ENCODE peak calls at places on chromosome 4, in seven cellular contexts. T is IMR-90, Q is mesendoderm, E is neuronal stem cell, S is mesenchymal stem cell, V is H1, P is trophoblast cell. M is an unnamed sample.

GRCh38 chr4:91267543-91267942 is 1036.2 kb upstream of the GRID2 start:
- DNase-seq in T (no peak), Q (no peak), E (no peak), S (no peak), V (no peak), P (peak; percentile 38), M (no peak)

GRCh38 chr4:123618606-123619005 is 222.0 kb downstream of the SPRY1 start:
- DNase-seq in T (no peak), Q (no peak), E (no peak), S (no peak), V (no peak), P (peak; percentile 1), M (no peak)

GRCh38 chr4:56531823-56532222 is 26.2 kb downstream of the ARL9 start:
- DNase-seq in T (no peak), Q (no peak), E (no peak), S (peak; percentile 15), V (no peak), P (no peak), M (no peak)

GRCh38 chr4:170887396-170887795 is 797.6 kb upstream of the AADAT start:
- DNase-seq in T (no peak), Q (peak; percentile 8), E (no peak), S (peak; percentile 17), V (no peak), P (no peak), M (no peak)

GRCh38 chr4:145938618-145939177 is at the start of gene ZNF827:
- DNase-seq in T (peak; percentile 74), Q (peak; percentile 94), E (peak; percentile 64), S (peak; percentile 89), V (no peak), P (peak; percentile 32), M (peak; percentile 66)

GRCh38 chr4:111231281-111231680 is 608.4 kb upstream of the PITX2 start:
- DNase-seq in T (no peak), Q (no peak), E (no peak), S (no peak), V (no peak), P (no peak), M (no peak)

GRCh38 chr4:95835672-95836071 is 4.2 kb upstream of the PDHA2 start:
- DNase-seq in T (no peak), Q (peak; percentile 68), E (peak; percentile 24), S (peak; percentile 22), V (no peak), P (peak; percentile 23), M (peak; percentile 35)

GRCh38 chr4:181520790-181521189 is 722.4 kb upstream of the TENM3 start:
- DNase-seq in T (no peak), Q (no peak), E (no peak), S (no peak), V (no peak), P (no peak), M (no peak)

GRCh38 chr4:27463816-27464215 is 603.2 kb downstream of the STIM2 start:
- DNase-seq in T (peak; percentile 0), Q (peak; percentile 58), E (no peak), S (peak; percentile 1), V (no peak), P (peak; percentile 84), M (no peak)

DNA sequence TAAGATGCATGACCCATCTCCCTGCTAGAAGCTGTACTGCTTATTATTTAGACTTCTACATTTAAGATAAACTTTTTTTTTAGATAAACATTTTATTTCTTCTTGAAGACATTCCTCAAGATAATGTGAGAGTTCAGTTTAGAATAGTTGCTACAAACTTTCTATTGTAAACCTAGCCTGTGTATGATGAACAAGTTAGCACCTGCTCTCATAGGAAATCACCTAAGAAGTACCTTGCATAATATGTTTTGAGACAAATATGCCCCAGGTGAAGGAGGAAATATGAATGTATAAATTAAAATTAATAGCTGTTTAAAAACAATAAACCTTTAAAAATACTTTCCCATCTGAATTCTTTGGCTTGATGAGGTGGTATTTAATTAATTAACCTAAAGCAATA is 35.6 kb downstream of the RASGEF1B start:
- DNase-seq in T (no peak), Q (no peak), E (no peak), S (no peak), V (no peak), P (no peak), M (no peak)
- H2BK5ac ChIP-seq in T (no peak overlapping the region), Q (no peak overlapping the region), E (no peak overlapping the region), S (no peak overlapping the region), V (no peak overlapping the region), P (no peak overlapping the region), M (no peak overlapping the region)

GRCh38 chr4:142363686-142364085 is 482.4 kb downstream of the INPP4B start:
- DNase-seq in T (no peak), Q (no peak), E (no peak), S (no peak), V (no peak), P (peak; percentile 73), M (no peak)

GRCh38 chr4:142361981-142362380 is 484.1 kb downstream of the INPP4B start:
- DNase-seq in T (no peak), Q (no peak), E (no peak), S (no peak), V (no peak), P (no peak), M (no peak)

GRCh38 chr4:142366821-142367220 is 479.3 kb downstream of the INPP4B start:
- DNase-seq in T (no peak), Q (peak; percentile 13), E (no peak), S (peak; percentile 41), V (no peak), P (no peak), M (no peak)

GRCh38 chr4:142367326-142368188 is 478.5 kb downstream of the INPP4B start:
- DNase-seq in T (no peak), Q (no peak), E (no peak), S (no peak), V (no peak), P (no peak), M (no peak)

DNA sequence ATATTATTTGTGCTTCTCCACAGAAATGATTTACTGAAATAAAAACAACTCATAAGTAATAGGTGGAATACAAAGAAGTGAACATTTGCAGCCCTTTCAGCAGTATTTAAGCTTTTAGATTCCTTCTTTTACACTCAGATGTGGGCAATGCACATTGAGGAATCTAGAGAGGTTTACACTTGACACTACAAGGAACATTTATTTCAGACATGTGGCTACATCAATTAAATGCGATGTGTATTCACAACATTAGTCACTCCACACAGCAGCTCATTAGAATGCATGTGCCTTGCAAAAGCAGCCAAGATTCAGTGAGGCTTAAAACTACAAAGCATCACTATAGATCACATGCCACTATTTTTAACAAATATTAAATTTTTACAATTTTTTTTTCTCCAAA is 480.7 kb downstream of the INPP4B start:
- DNase-seq in T (no peak), Q (peak; percentile 10), E (no peak), S (no peak), V (no peak), P (no peak), M (no peak)
- H3K18ac ChIP-seq in T (no peak overlapping the region), Q (no peak overlapping the region), E (no peak overlapping the region), S (no peak overlapping the region), V (no peak overlapping the region), P (no peak overlapping the region), M (no peak overlapping the region)

DNA sequence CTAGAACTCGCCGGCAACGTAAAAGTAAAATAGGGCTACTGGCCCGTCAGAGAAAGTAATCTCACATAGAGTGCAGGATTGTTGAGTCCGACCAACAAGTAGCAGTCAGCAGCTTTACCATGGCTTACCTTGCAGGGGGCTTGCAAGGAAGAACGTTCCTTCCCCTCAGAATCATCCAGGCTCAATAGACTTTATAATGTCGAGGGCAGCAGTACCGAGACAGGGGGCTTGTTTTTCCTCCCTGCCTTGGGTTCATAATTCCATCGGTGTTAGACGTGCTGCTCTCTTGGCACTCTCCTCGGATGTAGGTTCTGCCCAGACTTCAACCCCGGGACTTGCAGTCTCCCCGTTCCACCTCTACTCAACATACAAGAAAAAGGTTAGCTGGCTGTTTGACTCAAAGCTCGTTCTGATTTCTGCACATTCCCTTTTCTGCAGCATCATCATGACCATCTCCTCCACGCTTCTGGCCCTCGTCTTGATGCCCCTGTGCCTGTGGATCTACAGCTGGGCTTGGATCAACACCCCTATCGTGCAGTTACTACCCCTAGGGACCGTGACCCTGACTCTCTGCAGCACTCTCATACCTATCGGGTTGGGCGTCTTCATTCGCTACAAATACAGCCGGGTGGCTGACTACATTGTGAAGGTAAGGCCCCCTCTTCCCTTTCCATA is 1.5 kb downstream of the SLC10A4 start:
- DNase-seq in T (no peak), Q (peak; percentile 21), E (no peak), S (no peak), V (no peak), P (no peak), M (peak; percentile 33)
- H3K27me3 ChIP-seq in T (peaks cover 70% of the 10 kb centered on the region), Q (peaks cover 32% of the 10 kb centered on the region), E (peaks cover 3% of the 10 kb centered on the region), S (peaks cover 51% of the 10 kb centered on the region), V (peaks cover 38% of the 10 kb centered on the region), P (peaks cover 31% of the 10 kb centered on the region), M (peaks cover 28% of the 10 kb centered on the region)

DNA sequence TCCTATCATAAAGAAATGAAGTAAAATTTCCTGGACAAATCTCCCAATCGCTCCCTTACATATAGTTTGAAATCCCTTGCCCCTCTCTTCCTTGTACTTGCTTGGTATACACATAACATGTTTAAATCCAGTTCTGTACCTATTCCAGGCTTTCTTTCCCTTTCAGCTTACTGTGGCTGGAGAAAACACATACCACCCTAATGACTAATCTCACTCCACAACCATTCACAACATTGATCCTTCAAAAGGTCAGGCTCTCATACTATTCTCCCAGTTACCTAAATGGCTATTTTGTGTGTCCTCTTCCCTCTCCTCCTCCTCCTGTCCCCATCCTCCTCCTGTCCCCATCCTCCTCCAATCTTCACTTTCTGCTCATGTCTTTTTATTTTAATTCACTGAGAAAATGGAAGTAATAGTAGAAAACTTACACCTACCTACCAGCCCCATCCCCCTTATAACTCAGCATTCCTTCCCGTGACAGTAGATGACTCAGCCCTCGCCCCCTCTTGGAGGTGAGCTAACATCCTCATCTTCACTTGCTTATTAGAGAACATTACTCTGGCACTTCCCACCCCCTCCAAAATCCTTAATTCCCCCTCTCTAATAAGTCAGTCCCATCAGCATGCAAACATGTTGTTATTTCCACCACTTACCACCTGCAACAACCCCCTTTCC is 77.5 kb downstream of the IL15 start:
- DNase-seq in T (peak; percentile 72), Q (peak; percentile 83), E (no peak), S (peak; percentile 52), V (no peak), P (no peak), M (no peak)
- H2BK5ac ChIP-seq in T (peak overlapping the region; percentile 49), Q (no peak overlapping the region), E (no peak overlapping the region), S (peak overlapping the region; percentile 21), V (no peak overlapping the region), P (no peak overlapping the region), M (no peak overlapping the region)

DNA sequence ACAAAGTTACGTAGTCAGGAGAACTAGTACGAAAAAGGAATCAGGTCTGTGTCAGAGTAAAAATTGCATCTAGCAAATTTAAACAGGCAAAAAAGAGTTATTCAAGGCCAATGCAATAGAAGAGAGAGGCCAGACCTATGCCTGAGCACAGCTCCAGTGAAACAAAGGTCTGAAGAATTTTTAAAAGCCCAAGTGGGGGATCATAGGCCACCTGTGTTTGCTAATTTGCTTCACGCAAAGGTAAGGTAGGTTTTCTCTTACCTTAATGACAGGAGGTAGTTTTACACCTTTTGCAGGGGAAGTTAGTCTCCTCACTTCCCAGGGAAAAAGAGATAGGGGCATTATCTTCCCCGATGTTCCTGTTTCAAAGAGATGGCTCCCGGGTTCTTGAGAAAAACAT is 448.6 kb upstream of the TECRL start:
- DNase-seq in T (no peak), Q (peak; percentile 13), E (no peak), S (no peak), V (no peak), P (no peak), M (no peak)
- H3K18ac ChIP-seq in T (no peak overlapping the region), Q (peak overlapping the region; percentile 68), E (no peak overlapping the region), S (no peak overlapping the region), V (no peak overlapping the region), P (no peak overlapping the region), M (no peak overlapping the region)

DNA sequence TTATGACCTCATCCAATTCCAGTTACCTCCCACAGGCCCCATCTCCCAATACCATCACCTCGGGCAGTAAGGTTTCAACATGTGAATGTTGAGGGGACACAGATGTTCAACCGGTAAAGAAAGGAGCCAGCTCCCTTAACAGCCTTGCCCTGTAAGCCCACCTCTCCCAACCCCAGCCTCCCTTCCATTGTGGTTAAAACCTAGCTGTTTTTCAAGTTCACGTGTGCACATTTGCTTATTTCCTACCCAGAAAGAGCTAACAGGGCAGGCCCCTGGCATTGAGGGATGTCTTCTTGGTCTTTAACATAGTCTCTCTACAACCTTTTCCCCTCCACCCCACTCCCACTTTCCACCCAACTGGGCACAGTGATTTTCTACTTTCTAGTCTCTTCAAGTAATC is 385.7 kb downstream of the FBXW7 start:
- DNase-seq in T (no peak), Q (no peak), E (no peak), S (no peak), V (no peak), P (no peak), M (no peak)
- H3K27me3 ChIP-seq in T (peaks cover 18% of the 10 kb centered on the region), Q (no peaks in the 10 kb centered on the region), E (no peaks in the 10 kb centered on the region), S (peaks cover 32% of the 10 kb centered on the region), V (no peaks in the 10 kb centered on the region), P (no peaks in the 10 kb centered on the region), M (no peaks in the 10 kb centered on the region)

M was measured in H9.